ENCODE peak calls at places on chromosomes 1 and 21, in nine cellular contexts. One of them, this sample, is unnamed. For H3K4me1, the result is how much of the 10 kb centered on the place peaks cover.

GRCh38 chr21:35994605-35995004 is 65.7 kb downstream of the SETD4 start:
- DNase-seq in GM23248: no peak
- DNase-seq in HCT116: no peak
- DNase-seq in OCI-LY7: no peak
- DNase-seq in PC-3: no peak
- DNase-seq in neural progenitor cell: no peak
- DNase-seq in GM23338: no peak
- DNase-seq in SK-N-SH: no peak
- DNase-seq in hepatocyte: no peak
- DNase-seq in this sample: no peak

GRCh38 chr1:31765041-31765467 is 914 bp upstream of the ADGRB2 start:
- DNase-seq in GM23248: peak
- DNase-seq in HCT116: no peak
- DNase-seq in OCI-LY7: peak
- DNase-seq in PC-3: peak
- DNase-seq in neural progenitor cell: peak
- DNase-seq in GM23338: peak
- DNase-seq in SK-N-SH: peak
- DNase-seq in hepatocyte: no peak
- DNase-seq in this sample: peak

GRCh38 chr1:235093013-235093618 is 35.5 kb downstream of the TOMM20 start:
- DNase-seq in GM23248: peak
- DNase-seq in HCT116: no peak
- DNase-seq in OCI-LY7: peak
- DNase-seq in PC-3: peak
- DNase-seq in neural progenitor cell: peak
- DNase-seq in GM23338: peak
- DNase-seq in SK-N-SH: peak
- DNase-seq in hepatocyte: peak
- DNase-seq in this sample: no peak

GRCh38 chr1:214216779-214217178 is 64.2 kb upstream of the SMYD2 start:
- DNase-seq in GM23248: no peak
- DNase-seq in HCT116: no peak
- DNase-seq in OCI-LY7: no peak
- DNase-seq in PC-3: peak
- DNase-seq in neural progenitor cell: no peak
- DNase-seq in GM23338: no peak
- DNase-seq in SK-N-SH: no peak
- DNase-seq in hepatocyte: peak
- DNase-seq in this sample: no peak

GRCh38 chr1:231401478-231401877 is 20.6 kb downstream of the EGLN1 start:
- DNase-seq in GM23248: no peak
- DNase-seq in HCT116: no peak
- DNase-seq in OCI-LY7: no peak
- DNase-seq in PC-3: no peak
- DNase-seq in neural progenitor cell: no peak
- DNase-seq in GM23338: no peak
- DNase-seq in SK-N-SH: no peak
- DNase-seq in hepatocyte: no peak
- DNase-seq in this sample: no peak

GRCh38 chr21:41827951-41828883 is 50.9 kb downstream of the PRDM15 start:
- DNase-seq in GM23248: peak
- DNase-seq in HCT116: no peak
- DNase-seq in OCI-LY7: peak
- DNase-seq in PC-3: no peak
- DNase-seq in neural progenitor cell: no peak
- DNase-seq in GM23338: no peak
- DNase-seq in SK-N-SH: peak
- DNase-seq in hepatocyte: no peak
- DNase-seq in this sample: no peak

GRCh38 chr1:206566976-206567375 is 45.3 kb downstream of the EIF2D start:
- DNase-seq in GM23248: no peak
- DNase-seq in HCT116: no peak
- DNase-seq in OCI-LY7: no peak
- DNase-seq in PC-3: no peak
- DNase-seq in neural progenitor cell: no peak
- DNase-seq in GM23338: no peak
- DNase-seq in SK-N-SH: no peak
- DNase-seq in hepatocyte: no peak
- DNase-seq in this sample: no peak

GRCh38 chr21:45204395-45204794 is 83.3 kb downstream of the POFUT2 start:
- DNase-seq in GM23248: no peak
- DNase-seq in HCT116: no peak
- DNase-seq in OCI-LY7: no peak
- DNase-seq in PC-3: no peak
- DNase-seq in neural progenitor cell: no peak
- DNase-seq in GM23338: no peak
- DNase-seq in SK-N-SH: no peak
- DNase-seq in hepatocyte: no peak
- DNase-seq in this sample: no peak

DNA sequence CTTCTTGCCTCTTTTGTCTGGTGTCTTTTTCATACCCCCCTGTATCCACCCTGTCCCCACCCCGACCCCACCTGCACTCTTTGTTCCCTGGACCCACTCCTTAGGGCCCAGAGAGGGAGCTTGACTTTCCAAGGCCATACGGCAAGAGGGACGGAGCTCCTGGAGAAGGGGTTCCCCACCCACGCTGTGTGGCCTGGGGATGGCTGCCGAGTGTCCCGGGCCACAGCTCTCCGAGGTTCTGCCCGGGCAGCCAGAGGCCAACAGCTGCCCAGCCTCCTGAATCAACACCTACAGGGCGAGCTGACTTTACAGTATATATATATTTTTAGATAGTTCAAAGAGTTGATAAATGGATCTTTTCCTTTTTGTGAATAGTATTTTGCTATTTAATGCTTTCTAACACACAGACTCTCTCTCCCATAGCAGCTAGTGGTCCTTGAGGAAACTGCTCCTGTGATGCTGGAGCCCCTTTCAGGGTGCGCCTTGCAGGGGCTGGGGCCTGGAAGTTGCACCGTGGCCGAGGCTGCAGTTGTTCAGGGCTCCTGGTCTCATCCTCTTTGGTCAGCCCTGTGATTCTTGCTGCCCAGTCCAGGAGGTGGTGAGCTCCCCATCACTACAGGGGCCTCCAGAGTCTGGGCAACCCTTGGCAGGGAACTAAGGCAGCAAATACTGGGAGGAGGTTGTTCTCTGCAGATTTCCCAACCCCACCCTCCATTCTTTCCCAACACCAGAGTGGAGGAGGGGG is 321.6 kb downstream of the PTPRU start:
- DNase-seq in GM23248: no peak
- DNase-seq in HCT116: no peak
- DNase-seq in OCI-LY7: no peak
- DNase-seq in PC-3: no peak
- DNase-seq in neural progenitor cell: no peak
- DNase-seq in GM23338: no peak
- DNase-seq in SK-N-SH: no peak
- DNase-seq in hepatocyte: no peak
- DNase-seq in this sample: no peak
- H3K4me1 ChIP-seq in GM23248: under half
- H3K4me1 ChIP-seq in HCT116: under half
- H3K4me1 ChIP-seq in OCI-LY7: under half
- H3K4me1 ChIP-seq in PC-3: under half
- H3K4me1 ChIP-seq in neural progenitor cell: under half
- H3K4me1 ChIP-seq in GM23338: under half
- H3K4me1 ChIP-seq in SK-N-SH: under half
- H3K4me1 ChIP-seq in hepatocyte: under half
- H3K4me1 ChIP-seq in this sample: under half

GRCh38 chr1:62266217-62266616 is 53.0 kb downstream of the KANK4 start:
- DNase-seq in GM23248: no peak
- DNase-seq in HCT116: no peak
- DNase-seq in OCI-LY7: no peak
- DNase-seq in PC-3: no peak
- DNase-seq in neural progenitor cell: no peak
- DNase-seq in GM23338: no peak
- DNase-seq in SK-N-SH: no peak
- DNase-seq in hepatocyte: no peak
- DNase-seq in this sample: no peak

GRCh38 chr1:62259551-62259950 is 59.7 kb downstream of the KANK4 start:
- DNase-seq in GM23248: no peak
- DNase-seq in HCT116: no peak
- DNase-seq in OCI-LY7: no peak
- DNase-seq in PC-3: no peak
- DNase-seq in neural progenitor cell: no peak
- DNase-seq in GM23338: no peak
- DNase-seq in SK-N-SH: no peak
- DNase-seq in hepatocyte: no peak
- DNase-seq in this sample: no peak

GRCh38 chr1:62268315-62268714 is 50.9 kb downstream of the KANK4 start:
- DNase-seq in GM23248: no peak
- DNase-seq in HCT116: no peak
- DNase-seq in OCI-LY7: no peak
- DNase-seq in PC-3: no peak
- DNase-seq in neural progenitor cell: no peak
- DNase-seq in GM23338: no peak
- DNase-seq in SK-N-SH: no peak
- DNase-seq in hepatocyte: no peak
- DNase-seq in this sample: no peak

GRCh38 chr1:62263813-62264353 is 55.4 kb downstream of the KANK4 start:
- DNase-seq in GM23248: no peak
- DNase-seq in HCT116: no peak
- DNase-seq in OCI-LY7: no peak
- DNase-seq in PC-3: no peak
- DNase-seq in neural progenitor cell: no peak
- DNase-seq in GM23338: no peak
- DNase-seq in SK-N-SH: no peak
- DNase-seq in hepatocyte: no peak
- DNase-seq in this sample: no peak

DNA sequence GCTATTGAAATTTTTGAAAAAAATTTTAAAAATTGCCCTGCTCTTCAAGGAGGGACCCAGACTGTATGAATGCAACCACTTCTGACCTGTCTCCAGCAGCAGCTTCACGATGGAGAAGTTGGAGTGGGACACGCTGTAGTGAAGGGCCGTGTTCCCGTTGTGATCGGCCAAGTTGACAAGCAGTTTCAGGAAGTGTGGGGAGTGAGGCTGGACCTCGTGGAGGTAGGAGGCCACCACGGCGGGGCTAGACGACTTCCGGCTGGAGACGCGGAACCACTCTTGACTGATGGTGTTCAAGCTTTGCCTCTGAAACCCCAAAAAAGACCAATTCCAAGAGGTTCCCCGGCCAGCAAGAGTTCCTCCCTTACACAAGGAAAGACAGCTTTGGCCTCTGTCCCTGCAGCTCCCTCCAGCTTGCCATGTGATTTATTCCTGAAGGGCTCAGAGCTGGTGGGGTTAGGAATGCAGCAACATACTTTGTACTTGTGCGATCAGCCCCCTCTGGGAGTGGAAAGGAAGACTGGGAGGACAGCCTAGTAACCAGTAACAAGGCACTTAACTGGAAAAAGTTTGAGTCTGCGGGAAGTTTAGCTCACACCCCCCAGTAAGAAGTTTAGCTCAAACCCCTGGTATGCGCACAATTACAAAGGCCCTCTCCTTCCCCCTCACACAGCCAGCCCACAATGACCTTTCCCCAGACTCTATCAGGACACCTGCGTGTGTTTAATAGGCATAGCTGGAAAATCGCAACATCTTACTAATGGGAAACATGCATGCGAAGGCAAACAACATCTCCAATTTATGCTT is 56.0 kb downstream of the KANK4 start:
- DNase-seq in GM23248: no peak
- DNase-seq in HCT116: no peak
- DNase-seq in OCI-LY7: no peak
- DNase-seq in PC-3: no peak
- DNase-seq in neural progenitor cell: peak
- DNase-seq in GM23338: peak
- DNase-seq in SK-N-SH: no peak
- DNase-seq in hepatocyte: no peak
- DNase-seq in this sample: no peak
- TF ChIP-seq EZH2phosphoT487 in GM23248: no peak
- TF ChIP-seq EZH2phosphoT487 in HCT116: no peak
- TF ChIP-seq EZH2phosphoT487 in OCI-LY7: no peak
- TF ChIP-seq EZH2phosphoT487 in PC-3: no peak
- TF ChIP-seq EZH2phosphoT487 in neural progenitor cell: no peak
- TF ChIP-seq EZH2phosphoT487 in GM23338: no peak
- TF ChIP-seq EZH2phosphoT487 in SK-N-SH: no peak
- TF ChIP-seq EZH2phosphoT487 in hepatocyte: no peak
- TF ChIP-seq EZH2phosphoT487 in this sample: no peak

GRCh38 chr1:39165488-39165887 is 39.0 kb upstream of the MACF1 start:
- DNase-seq in GM23248: no peak
- DNase-seq in HCT116: no peak
- DNase-seq in OCI-LY7: no peak
- DNase-seq in PC-3: no peak
- DNase-seq in neural progenitor cell: no peak
- DNase-seq in GM23338: no peak
- DNase-seq in SK-N-SH: no peak
- DNase-seq in hepatocyte: no peak
- DNase-seq in this sample: no peak

GRCh38 chr1:39165049-39165448 is 39.4 kb upstream of the MACF1 start:
- DNase-seq in GM23248: no peak
- DNase-seq in HCT116: no peak
- DNase-seq in OCI-LY7: no peak
- DNase-seq in PC-3: no peak
- DNase-seq in neural progenitor cell: peak
- DNase-seq in GM23338: no peak
- DNase-seq in SK-N-SH: no peak
- DNase-seq in hepatocyte: peak
- DNase-seq in this sample: no peak

GRCh38 chr1:39170731-39171375 is 33.6 kb upstream of the MACF1 start:
- DNase-seq in GM23248: no peak
- DNase-seq in HCT116: no peak
- DNase-seq in OCI-LY7: no peak
- DNase-seq in PC-3: no peak
- DNase-seq in neural progenitor cell: peak
- DNase-seq in GM23338: peak
- DNase-seq in SK-N-SH: peak
- DNase-seq in hepatocyte: no peak
- DNase-seq in this sample: no peak

GRCh38 chr1:39167632-39168209 is 36.8 kb upstream of the MACF1 start:
- DNase-seq in GM23248: peak
- DNase-seq in HCT116: no peak
- DNase-seq in OCI-LY7: no peak
- DNase-seq in PC-3: no peak
- DNase-seq in neural progenitor cell: no peak
- DNase-seq in GM23338: no peak
- DNase-seq in SK-N-SH: no peak
- DNase-seq in hepatocyte: no peak
- DNase-seq in this sample: no peak

DNA sequence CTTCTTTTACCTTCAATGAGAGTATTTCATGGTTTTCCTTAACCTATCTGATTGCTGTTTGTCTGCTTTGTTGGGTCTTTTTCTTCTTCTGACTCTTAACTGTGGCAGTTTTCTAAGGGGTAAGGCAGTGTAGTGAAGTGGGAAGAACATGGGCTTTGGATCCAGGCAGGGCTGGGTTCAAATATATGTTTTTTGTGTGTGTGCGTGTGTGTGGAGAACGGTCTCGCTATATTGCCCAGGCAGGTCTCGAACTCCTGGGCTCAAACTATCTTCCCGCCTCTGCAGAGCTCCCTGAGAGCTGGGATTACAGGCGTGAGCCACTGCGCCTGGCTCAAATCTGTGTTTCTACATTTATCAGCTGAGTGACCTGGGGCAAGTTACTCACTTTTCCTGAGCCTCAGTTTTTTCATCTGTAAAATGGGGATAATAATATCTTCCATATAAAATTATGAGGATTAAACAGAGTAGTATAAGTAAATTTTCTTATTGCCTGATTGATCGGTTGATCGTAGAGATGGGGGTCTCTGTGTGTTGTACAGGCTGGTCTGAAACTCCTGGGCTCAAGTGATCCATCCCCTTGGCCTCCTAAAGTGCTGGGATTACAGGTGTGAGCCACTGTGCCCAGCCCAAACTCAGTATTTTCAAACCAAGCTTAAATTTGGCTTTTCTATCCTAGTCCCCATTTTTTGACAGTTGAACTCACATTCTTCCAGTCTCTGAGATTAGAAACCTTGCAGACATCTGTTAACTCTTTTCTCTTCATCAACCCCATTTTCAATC is 36.0 kb upstream of the MACF1 start:
- DNase-seq in GM23248: no peak
- DNase-seq in HCT116: no peak
- DNase-seq in OCI-LY7: no peak
- DNase-seq in PC-3: no peak
- DNase-seq in neural progenitor cell: no peak
- DNase-seq in GM23338: no peak
- DNase-seq in SK-N-SH: no peak
- DNase-seq in hepatocyte: no peak
- DNase-seq in this sample: no peak
- H3K4me1 ChIP-seq in GM23248: under half
- H3K4me1 ChIP-seq in HCT116: under half
- H3K4me1 ChIP-seq in OCI-LY7: under half
- H3K4me1 ChIP-seq in PC-3: under half
- H3K4me1 ChIP-seq in neural progenitor cell: half or more
- H3K4me1 ChIP-seq in GM23338: half or more
- H3K4me1 ChIP-seq in SK-N-SH: under half
- H3K4me1 ChIP-seq in hepatocyte: under half
- H3K4me1 ChIP-seq in this sample: under half

DNA sequence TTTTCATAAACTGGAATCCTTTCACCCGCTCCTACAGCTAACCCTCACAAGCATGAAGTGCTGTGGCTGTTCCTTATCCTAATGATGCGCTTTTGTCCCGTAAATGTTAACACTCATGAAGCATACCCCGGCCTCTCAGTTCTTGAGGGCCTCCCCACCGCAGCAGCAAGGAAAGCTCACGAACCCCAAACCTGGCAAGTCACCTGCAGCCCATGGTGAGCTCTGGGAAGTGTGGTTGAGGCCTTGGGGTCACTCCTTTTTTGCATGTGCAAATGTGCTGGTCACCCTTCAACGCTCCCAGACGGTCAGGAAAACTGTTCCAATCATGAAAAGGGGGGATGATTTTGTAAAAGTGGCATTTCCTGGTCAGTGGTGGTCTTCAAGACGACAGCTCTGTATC is 124.6 kb downstream of the PRDM2 start:
- DNase-seq in GM23248: no peak
- DNase-seq in HCT116: no peak
- DNase-seq in OCI-LY7: no peak
- DNase-seq in PC-3: no peak
- DNase-seq in neural progenitor cell: no peak
- DNase-seq in GM23338: no peak
- DNase-seq in SK-N-SH: no peak
- DNase-seq in hepatocyte: no peak
- DNase-seq in this sample: no peak
- TF ChIP-seq EZH2phosphoT487 in GM23248: no peak
- TF ChIP-seq EZH2phosphoT487 in HCT116: no peak
- TF ChIP-seq EZH2phosphoT487 in OCI-LY7: no peak
- TF ChIP-seq EZH2phosphoT487 in PC-3: no peak
- TF ChIP-seq EZH2phosphoT487 in neural progenitor cell: no peak
- TF ChIP-seq EZH2phosphoT487 in GM23338: no peak
- TF ChIP-seq EZH2phosphoT487 in SK-N-SH: no peak
- TF ChIP-seq EZH2phosphoT487 in hepatocyte: no peak
- TF ChIP-seq EZH2phosphoT487 in this sample: no peak